ENCODE peak calls at places on chromosomes 16 and 17, in seven cellular contexts. One of them, this sample, is unnamed.

GRCh38 chr16:69823831-69824563 is 61.9 kb downstream of the WWP2 start:
- DNase-seq in uterus: peak
- DNase-seq in stomach: peak
- DNase-seq in K562: no peak
- DNase-seq in H54: no peak
- DNase-seq in H1: no peak
- DNase-seq in transverse colon: peak
- DNase-seq in this sample: no peak

GRCh38 chr17:48544356-48545021 is 420 bp downstream of the HOXB2 start:
- DNase-seq in stomach: peak
- DNase-seq in H54: no peak
- DNase-seq in transverse colon: peak
- DNase-seq in K562: peak
- DNase-seq in H1: no peak
- DNase-seq in uterus: peak
- DNase-seq in this sample: peak

GRCh38 chr16:20956319-20956718 is 55.7 kb downstream of the LYRM1 start:
- DNase-seq in uterus: no peak
- DNase-seq in transverse colon: no peak
- DNase-seq in H54: no peak
- DNase-seq in K562: no peak
- DNase-seq in H1: no peak
- DNase-seq in stomach: no peak
- DNase-seq in this sample: no peak

GRCh38 chr16:24815052-24815451 is 30.7 kb upstream of the SLC5A11 start:
- DNase-seq in uterus: no peak
- DNase-seq in stomach: no peak
- DNase-seq in transverse colon: no peak
- DNase-seq in H54: no peak
- DNase-seq in H1: no peak
- DNase-seq in K562: no peak
- DNase-seq in this sample: no peak

GRCh38 chr17:50358177-50358576 is 12.3 kb downstream of the XYLT2 start:
- DNase-seq in H54: no peak
- DNase-seq in uterus: no peak
- DNase-seq in stomach: no peak
- DNase-seq in K562: no peak
- DNase-seq in transverse colon: no peak
- DNase-seq in H1: no peak
- DNase-seq in this sample: no peak

GRCh38 chr17:59734226-59734625 is 26.8 kb downstream of the VMP1 start:
- DNase-seq in H1: no peak
- DNase-seq in stomach: no peak
- DNase-seq in K562: no peak
- DNase-seq in H54: no peak
- DNase-seq in uterus: no peak
- DNase-seq in transverse colon: peak
- DNase-seq in this sample: no peak

GRCh38 chr16:72172105-72173034 is at the start of gene PMFBP1:
- DNase-seq in stomach: no peak
- DNase-seq in transverse colon: peak
- DNase-seq in K562: peak
- DNase-seq in H54: peak
- DNase-seq in uterus: no peak
- DNase-seq in H1: no peak
- DNase-seq in this sample: peak

GRCh38 chr17:9022553-9023388 is 1.5 kb downstream of the NTN1 start:
- DNase-seq in H1: no peak
- DNase-seq in uterus: no peak
- DNase-seq in K562: no peak
- DNase-seq in H54: no peak
- DNase-seq in stomach: no peak
- DNase-seq in transverse colon: no peak
- DNase-seq in this sample: peak

GRCh38 chr16:68371706-68372380 is 61.0 kb downstream of the PRMT7 start:
- DNase-seq in stomach: no peak
- DNase-seq in H1: no peak
- DNase-seq in K562: no peak
- DNase-seq in transverse colon: no peak
- DNase-seq in uterus: no peak
- DNase-seq in H54: no peak
- DNase-seq in this sample: no peak

GRCh38 chr17:76145231-76146052 is 4.4 kb upstream of the FOXJ1 start:
- DNase-seq in H54: no peak
- DNase-seq in stomach: no peak
- DNase-seq in transverse colon: peak
- DNase-seq in H1: no peak
- DNase-seq in K562: no peak
- DNase-seq in uterus: no peak
- DNase-seq in this sample: no peak

GRCh38 chr17:34711646-34712045 is 132.3 kb downstream of the TMEM132E start:
- DNase-seq in H1: no peak
- DNase-seq in uterus: no peak
- DNase-seq in H54: no peak
- DNase-seq in transverse colon: no peak
- DNase-seq in K562: no peak
- DNase-seq in stomach: no peak
- DNase-seq in this sample: no peak

GRCh38 chr17:31249742-31250141 is 47.3 kb downstream of the OMG start:
- DNase-seq in H1: no peak
- DNase-seq in uterus: no peak
- DNase-seq in K562: no peak
- DNase-seq in H54: no peak
- DNase-seq in transverse colon: no peak
- DNase-seq in stomach: no peak
- DNase-seq in this sample: no peak

GRCh38 chr17:27376637-27377547 is 79.4 kb upstream of the KSR1 start:
- DNase-seq in H1: no peak
- DNase-seq in K562: no peak
- DNase-seq in H54: no peak
- DNase-seq in transverse colon: no peak
- DNase-seq in stomach: no peak
- DNase-seq in uterus: peak
- DNase-seq in this sample: no peak

GRCh38 chr16:56862776-56863175 is 2.2 kb upstream of the SLC12A3 start:
- DNase-seq in K562: no peak
- DNase-seq in H1: no peak
- DNase-seq in stomach: no peak
- DNase-seq in transverse colon: peak
- DNase-seq in H54: no peak
- DNase-seq in uterus: no peak
- DNase-seq in this sample: no peak

GRCh38 chr16:30534368-30535105 is at the start of gene ZNF747:
- DNase-seq in K562: peak
- DNase-seq in transverse colon: peak
- DNase-seq in stomach: peak
- DNase-seq in H1: peak
- DNase-seq in H54: peak
- DNase-seq in uterus: peak
- DNase-seq in this sample: peak

GRCh38 chr16:30533146-30533522 is 1.5 kb downstream of the ZNF747 start:
- DNase-seq in transverse colon: no peak
- DNase-seq in uterus: no peak
- DNase-seq in stomach: peak
- DNase-seq in K562: no peak
- DNase-seq in H1: no peak
- DNase-seq in H54: no peak
- DNase-seq in this sample: no peak

GRCh38 chr16:30533748-30534367 is 800 bp downstream of the ZNF747 start:
- DNase-seq in stomach: no peak
- DNase-seq in transverse colon: no peak
- DNase-seq in H1: no peak
- DNase-seq in H54: no peak
- DNase-seq in K562: no peak
- DNase-seq in uterus: no peak
- DNase-seq in this sample: no peak

GRCh38 chr16:30535777-30536190 is 1.1 kb upstream of the ZNF747 start:
- DNase-seq in stomach: peak
- DNase-seq in uterus: peak
- DNase-seq in H54: no peak
- DNase-seq in transverse colon: peak
- DNase-seq in K562: peak
- DNase-seq in H1: peak
- DNase-seq in this sample: peak

GRCh38 chr16:30535106-30535776 is 583 bp upstream of the ZNF747 start:
- DNase-seq in H1: peak
- DNase-seq in uterus: no peak
- DNase-seq in K562: no peak
- DNase-seq in transverse colon: no peak
- DNase-seq in stomach: no peak
- DNase-seq in H54: no peak
- DNase-seq in this sample: no peak
- TF ChIP-seq POLR2A in H1: peak
- TF ChIP-seq POLR2A in uterus: no peak
- TF ChIP-seq POLR2A in K562: peak
- TF ChIP-seq POLR2A in transverse colon: peak
- TF ChIP-seq POLR2A in stomach: no peak
- TF ChIP-seq POLR2A in H54: no peak
- TF ChIP-seq POLR2A in this sample: peak

GRCh38 chr16:84754353-84754856 is 54.6 kb downstream of the USP10 start:
- DNase-seq in stomach: peak
- DNase-seq in transverse colon: peak
- DNase-seq in K562: peak
- DNase-seq in H54: peak
- DNase-seq in uterus: peak
- DNase-seq in H1: peak
- DNase-seq in this sample: peak
- TF ChIP-seq POLR2A in stomach: no peak
- TF ChIP-seq POLR2A in transverse colon: no peak
- TF ChIP-seq POLR2A in K562: no peak
- TF ChIP-seq POLR2A in H54: no peak
- TF ChIP-seq POLR2A in uterus: no peak
- TF ChIP-seq POLR2A in H1: no peak
- TF ChIP-seq POLR2A in this sample: no peak

DNA sequence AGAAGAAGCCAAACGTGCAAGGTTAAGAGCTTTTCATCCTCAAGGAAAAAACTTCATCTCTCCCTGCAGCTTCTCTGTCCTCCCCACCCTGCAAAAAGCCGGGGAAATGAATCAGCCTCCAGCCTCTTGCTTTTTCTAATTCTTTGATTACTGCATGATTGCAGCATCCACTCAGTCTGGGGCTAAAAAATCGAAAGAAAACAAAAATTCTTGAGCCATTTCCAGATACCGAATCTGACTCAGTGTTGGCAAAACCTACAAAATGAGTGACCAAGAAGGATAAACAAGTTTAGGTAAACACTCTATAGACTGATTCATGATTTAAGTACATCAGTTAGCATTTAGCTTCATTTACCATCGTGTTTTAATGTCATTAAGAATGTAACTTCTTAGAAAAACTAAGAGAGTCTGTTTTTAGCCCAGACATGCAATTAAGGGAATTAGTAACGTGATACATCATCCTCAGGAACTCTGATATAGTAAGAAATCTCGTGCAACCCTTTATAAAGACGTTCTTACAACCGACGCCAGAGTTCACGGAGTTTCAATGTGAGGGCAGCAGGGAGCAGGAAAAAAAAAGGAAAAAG is 287.3 kb upstream of the FOXF1 start:
- DNase-seq in H54: no peak
- DNase-seq in K562: no peak
- DNase-seq in uterus: no peak
- DNase-seq in stomach: peak
- DNase-seq in transverse colon: no peak
- DNase-seq in H1: no peak
- DNase-seq in this sample: no peak
- TF ChIP-seq POLR2A in H54: no peak
- TF ChIP-seq POLR2A in K562: no peak
- TF ChIP-seq POLR2A in uterus: no peak
- TF ChIP-seq POLR2A in stomach: no peak
- TF ChIP-seq POLR2A in transverse colon: peak
- TF ChIP-seq POLR2A in H1: no peak
- TF ChIP-seq POLR2A in this sample: no peak

GRCh38 chr17:42018339-42018738 is 1.1 kb upstream of the DNAJC7 start:
- DNase-seq in H1: no peak
- DNase-seq in stomach: no peak
- DNase-seq in H54: no peak
- DNase-seq in uterus: no peak
- DNase-seq in K562: no peak
- DNase-seq in transverse colon: no peak
- DNase-seq in this sample: peak
- TF ChIP-seq POLR2A in H1: no peak
- TF ChIP-seq POLR2A in stomach: no peak
- TF ChIP-seq POLR2A in H54: no peak
- TF ChIP-seq POLR2A in uterus: no peak
- TF ChIP-seq POLR2A in K562: peak
- TF ChIP-seq POLR2A in transverse colon: no peak
- TF ChIP-seq POLR2A in this sample: no peak

DNA sequence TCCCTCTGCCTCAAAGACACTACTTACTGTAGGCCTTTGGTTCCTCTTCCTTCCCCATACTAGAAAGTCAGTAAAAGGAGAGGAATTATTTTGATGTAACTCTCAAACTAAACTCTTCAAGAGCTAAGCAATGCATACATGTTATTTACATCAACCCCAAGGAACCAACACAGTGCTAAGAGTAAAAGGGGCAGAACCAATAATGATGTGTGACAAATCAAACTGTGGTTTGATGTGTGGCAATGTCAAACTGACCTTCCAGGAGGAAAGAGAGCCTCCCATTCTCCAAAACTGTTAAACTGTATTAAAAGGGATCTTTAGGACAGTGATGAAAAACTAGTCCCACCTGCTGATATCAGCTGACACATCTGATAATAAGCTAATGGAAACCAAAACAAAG is 15.7 kb downstream of the NDUFAB1 start:
- DNase-seq in uterus: no peak
- DNase-seq in H1: no peak
- DNase-seq in H54: no peak
- DNase-seq in K562: no peak
- DNase-seq in stomach: no peak
- DNase-seq in transverse colon: no peak
- DNase-seq in this sample: no peak
- TF ChIP-seq POLR2A in uterus: no peak
- TF ChIP-seq POLR2A in H1: no peak
- TF ChIP-seq POLR2A in H54: no peak
- TF ChIP-seq POLR2A in K562: no peak
- TF ChIP-seq POLR2A in stomach: no peak
- TF ChIP-seq POLR2A in transverse colon: no peak
- TF ChIP-seq POLR2A in this sample: no peak

DNA sequence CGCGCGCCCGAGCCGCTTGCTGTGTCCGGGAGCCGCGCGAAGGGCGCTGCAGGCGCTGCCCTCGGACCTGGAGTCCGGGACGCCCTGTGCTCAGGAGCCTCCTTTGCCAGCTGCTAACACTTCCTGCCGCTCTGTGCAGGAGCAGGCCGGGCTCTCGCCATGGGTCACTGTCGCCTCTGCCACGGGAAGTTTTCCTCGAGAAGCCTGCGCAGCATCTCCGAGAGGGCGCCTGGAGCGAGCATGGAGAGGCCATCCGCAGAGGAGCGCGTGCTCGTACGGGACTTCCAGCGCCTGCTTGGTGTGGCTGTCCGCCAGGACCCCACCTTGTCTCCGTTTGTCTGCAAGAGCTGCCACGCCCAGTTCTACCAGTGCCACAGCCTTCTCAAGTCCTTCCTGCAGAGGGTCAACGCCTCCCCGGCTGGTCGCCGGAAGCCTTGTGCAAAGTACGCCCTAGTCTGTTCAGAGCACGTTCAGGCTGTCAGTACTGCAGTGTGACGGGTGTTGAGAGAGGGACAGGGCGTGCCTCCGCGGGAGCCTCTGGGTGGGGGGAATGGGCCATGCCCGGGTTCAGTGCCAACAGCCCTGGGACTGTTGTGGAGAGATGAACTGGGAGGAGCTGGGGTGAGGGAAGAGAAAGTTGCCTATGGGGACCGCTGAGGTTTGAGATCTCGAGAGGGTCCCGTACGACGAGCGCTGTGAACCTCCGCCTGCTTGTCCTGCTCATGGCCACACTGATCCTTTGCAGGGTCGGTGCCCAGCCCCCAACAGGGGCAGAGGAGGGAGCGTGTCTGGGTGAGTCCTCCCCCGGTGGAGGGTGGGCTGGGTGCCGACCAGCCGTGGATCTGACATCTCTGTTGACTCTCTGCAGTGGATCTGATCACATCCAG is 1.3 kb downstream of the ZNF276 start:
- DNase-seq in K562: no peak
- DNase-seq in H54: no peak
- DNase-seq in H1: no peak
- DNase-seq in uterus: peak
- DNase-seq in stomach: peak
- DNase-seq in transverse colon: peak
- DNase-seq in this sample: peak
- TF ChIP-seq POLR2A in K562: peak
- TF ChIP-seq POLR2A in H54: no peak
- TF ChIP-seq POLR2A in H1: no peak
- TF ChIP-seq POLR2A in uterus: no peak
- TF ChIP-seq POLR2A in stomach: no peak
- TF ChIP-seq POLR2A in transverse colon: peak
- TF ChIP-seq POLR2A in this sample: peak